ENCODE peak calls at places on chromosomes 16 and 17, in six cellular contexts. One of them, this sample, is unnamed.

GRCh38 chr17:58381124-58381838 is 29.3 kb upstream of the SUPT4H1 start:
- DNase-seq in MM.1S: no peak
- DNase-seq in CD8-positive, alpha-beta T cell: no peak
- DNase-seq in BE2C: no peak
- DNase-seq in stomach: peak; percentile 38
- DNase-seq in right lobe of liver: peak; percentile 58
- DNase-seq in this sample: no peak

GRCh38 chr17:66978514-66979061 is 14.1 kb downstream of the CACNG4 start:
- DNase-seq in MM.1S: no peak
- DNase-seq in BE2C: peak; percentile 47
- DNase-seq in right lobe of liver: no peak
- DNase-seq in stomach: no peak
- DNase-seq in CD8-positive, alpha-beta T cell: no peak
- DNase-seq in this sample: no peak

GRCh38 chr17:3381957-3382356 is 4.2 kb downstream of the OR3A2 start:
- DNase-seq in stomach: no peak
- DNase-seq in right lobe of liver: no peak
- DNase-seq in CD8-positive, alpha-beta T cell: no peak
- DNase-seq in MM.1S: no peak
- DNase-seq in BE2C: no peak
- DNase-seq in this sample: no peak

GRCh38 chr16:52171481-52171880 is 375.5 kb downstream of the TOX3 start:
- DNase-seq in MM.1S: no peak
- DNase-seq in right lobe of liver: no peak
- DNase-seq in stomach: no peak
- DNase-seq in CD8-positive, alpha-beta T cell: no peak
- DNase-seq in BE2C: no peak
- DNase-seq in this sample: no peak

GRCh38 chr17:16932156-16932555 is 39.8 kb downstream of the TNFRSF13B start:
- DNase-seq in stomach: no peak
- DNase-seq in right lobe of liver: no peak
- DNase-seq in MM.1S: no peak
- DNase-seq in CD8-positive, alpha-beta T cell: no peak
- DNase-seq in BE2C: no peak
- DNase-seq in this sample: no peak

GRCh38 chr17:77503293-77503655 is 362.5 kb downstream of the SEC14L1 start:
- DNase-seq in CD8-positive, alpha-beta T cell: no peak
- DNase-seq in BE2C: no peak
- DNase-seq in right lobe of liver: no peak
- DNase-seq in stomach: no peak
- DNase-seq in MM.1S: no peak
- DNase-seq in this sample: no peak

GRCh38 chr17:7380855-7381683 is at the start of gene TNK1:
- DNase-seq in right lobe of liver: peak; percentile 80
- DNase-seq in MM.1S: no peak
- DNase-seq in BE2C: no peak
- DNase-seq in CD8-positive, alpha-beta T cell: no peak
- DNase-seq in stomach: peak; percentile 89
- DNase-seq in this sample: no peak

GRCh38 chr17:9240659-9241370 is 219.5 kb downstream of the NTN1 start:
- DNase-seq in BE2C: no peak
- DNase-seq in right lobe of liver: peak; percentile 60
- DNase-seq in CD8-positive, alpha-beta T cell: no peak
- DNase-seq in MM.1S: no peak
- DNase-seq in stomach: peak; percentile 47
- DNase-seq in this sample: peak; percentile 59

GRCh38 chr17:17400566-17401184 is 76.1 kb upstream of the MED9 start:
- DNase-seq in right lobe of liver: no peak
- DNase-seq in stomach: no peak
- DNase-seq in MM.1S: no peak
- DNase-seq in BE2C: no peak
- DNase-seq in CD8-positive, alpha-beta T cell: no peak
- DNase-seq in this sample: no peak

GRCh38 chr17:15782809-15783208 is 50.7 kb downstream of the TBC1D26 start:
- DNase-seq in CD8-positive, alpha-beta T cell: no peak
- DNase-seq in BE2C: no peak
- DNase-seq in stomach: peak; percentile 45
- DNase-seq in MM.1S: no peak
- DNase-seq in right lobe of liver: peak; percentile 44
- DNase-seq in this sample: no peak

GRCh38 chr16:75172578-75172977 is 24.3 kb downstream of the ZFP1 start:
- DNase-seq in CD8-positive, alpha-beta T cell: no peak
- DNase-seq in BE2C: no peak
- DNase-seq in stomach: no peak
- DNase-seq in right lobe of liver: no peak
- DNase-seq in MM.1S: no peak
- DNase-seq in this sample: no peak
- H3K9me3 ChIP-seq in CD8-positive, alpha-beta T cell: peaks cover 32% of the 10 kb centered on the region
- H3K9me3 ChIP-seq in BE2C: peaks cover 7% of the 10 kb centered on the region
- H3K9me3 ChIP-seq in stomach: peaks cover 36% of the 10 kb centered on the region
- H3K9me3 ChIP-seq in right lobe of liver: peaks cover 19% of the 10 kb centered on the region
- H3K9me3 ChIP-seq in MM.1S: no peaks in the 10 kb centered on the region
- H3K9me3 ChIP-seq in this sample: peaks cover 8% of the 10 kb centered on the region

GRCh38 chr17:39703913-39704312 is 4.0 kb downstream of the ERBB2 start:
- DNase-seq in BE2C: no peak
- DNase-seq in stomach: no peak
- DNase-seq in CD8-positive, alpha-beta T cell: no peak
- DNase-seq in MM.1S: no peak
- DNase-seq in right lobe of liver: no peak
- DNase-seq in this sample: no peak

GRCh38 chr17:39706921-39707337 is 7.1 kb downstream of the ERBB2 start:
- DNase-seq in BE2C: no peak
- DNase-seq in MM.1S: peak; percentile 46
- DNase-seq in stomach: peak; percentile 50
- DNase-seq in right lobe of liver: no peak
- DNase-seq in CD8-positive, alpha-beta T cell: no peak
- DNase-seq in this sample: no peak

GRCh38 chr17:39705786-39706348 is 6.0 kb downstream of the ERBB2 start:
- DNase-seq in MM.1S: no peak
- DNase-seq in BE2C: no peak
- DNase-seq in right lobe of liver: peak; percentile 81
- DNase-seq in stomach: peak; percentile 87
- DNase-seq in CD8-positive, alpha-beta T cell: no peak
- DNase-seq in this sample: no peak

GRCh38 chr17:39704821-39705551 is 5.1 kb downstream of the ERBB2 start:
- DNase-seq in BE2C: no peak
- DNase-seq in right lobe of liver: no peak
- DNase-seq in CD8-positive, alpha-beta T cell: no peak
- DNase-seq in stomach: peak; percentile 77
- DNase-seq in MM.1S: no peak
- DNase-seq in this sample: peak; percentile 50

DNA sequence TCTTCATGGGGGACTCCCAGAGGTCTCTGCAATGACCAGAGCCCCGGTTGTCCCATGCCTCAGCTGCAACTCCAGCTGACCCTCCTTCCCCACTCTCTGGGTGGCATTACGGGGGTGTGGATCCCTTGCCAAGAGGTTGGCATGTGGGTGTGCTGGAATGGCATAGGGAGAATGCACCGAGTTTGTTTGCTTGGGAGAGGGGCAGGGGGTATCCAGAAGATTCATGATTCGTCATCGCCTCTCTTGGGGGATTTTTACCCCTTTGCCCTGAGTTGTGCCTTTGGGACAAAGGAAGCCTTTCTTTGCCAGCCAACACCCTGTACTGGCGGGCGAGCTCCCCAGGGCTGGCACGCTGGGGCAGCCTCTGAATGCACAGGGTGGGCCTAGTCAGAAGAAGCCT is 6.5 kb downstream of the ERBB2 start:
- DNase-seq in MM.1S: no peak
- DNase-seq in CD8-positive, alpha-beta T cell: no peak
- DNase-seq in BE2C: no peak
- DNase-seq in stomach: no peak
- DNase-seq in right lobe of liver: no peak
- DNase-seq in this sample: no peak
- H3K4me3 ChIP-seq in MM.1S: no peak overlapping the region
- H3K4me3 ChIP-seq in CD8-positive, alpha-beta T cell: no peak overlapping the region
- H3K4me3 ChIP-seq in BE2C: no peak overlapping the region
- H3K4me3 ChIP-seq in stomach: no peak overlapping the region
- H3K4me3 ChIP-seq in right lobe of liver: no peak overlapping the region
- H3K4me3 ChIP-seq in this sample: no peak overlapping the region

GRCh38 chr16:84043486-84044107 is 1.0 kb upstream of the SLC38A8 start:
- DNase-seq in BE2C: no peak
- DNase-seq in right lobe of liver: no peak
- DNase-seq in stomach: no peak
- DNase-seq in CD8-positive, alpha-beta T cell: no peak
- DNase-seq in MM.1S: no peak
- DNase-seq in this sample: no peak
- H3K36me3 ChIP-seq in BE2C: no peaks in the 10 kb centered on the region
- H3K36me3 ChIP-seq in right lobe of liver: no peaks in the 10 kb centered on the region
- H3K36me3 ChIP-seq in stomach: no peaks in the 10 kb centered on the region
- H3K36me3 ChIP-seq in CD8-positive, alpha-beta T cell: no peaks in the 10 kb centered on the region
- H3K36me3 ChIP-seq in MM.1S: no peaks in the 10 kb centered on the region
- H3K36me3 ChIP-seq in this sample: no peaks in the 10 kb centered on the region

GRCh38 chr17:13036776-13037175 is 18.9 kb upstream of the ELAC2 start:
- DNase-seq in MM.1S: no peak
- DNase-seq in BE2C: no peak
- DNase-seq in right lobe of liver: no peak
- DNase-seq in CD8-positive, alpha-beta T cell: no peak
- DNase-seq in stomach: no peak
- DNase-seq in this sample: no peak
- H3K9me3 ChIP-seq in MM.1S: no peaks in the 10 kb centered on the region
- H3K9me3 ChIP-seq in BE2C: no peaks in the 10 kb centered on the region
- H3K9me3 ChIP-seq in right lobe of liver: no peaks in the 10 kb centered on the region
- H3K9me3 ChIP-seq in CD8-positive, alpha-beta T cell: no peaks in the 10 kb centered on the region
- H3K9me3 ChIP-seq in stomach: peaks cover 8% of the 10 kb centered on the region
- H3K9me3 ChIP-seq in this sample: no peaks in the 10 kb centered on the region

DNA sequence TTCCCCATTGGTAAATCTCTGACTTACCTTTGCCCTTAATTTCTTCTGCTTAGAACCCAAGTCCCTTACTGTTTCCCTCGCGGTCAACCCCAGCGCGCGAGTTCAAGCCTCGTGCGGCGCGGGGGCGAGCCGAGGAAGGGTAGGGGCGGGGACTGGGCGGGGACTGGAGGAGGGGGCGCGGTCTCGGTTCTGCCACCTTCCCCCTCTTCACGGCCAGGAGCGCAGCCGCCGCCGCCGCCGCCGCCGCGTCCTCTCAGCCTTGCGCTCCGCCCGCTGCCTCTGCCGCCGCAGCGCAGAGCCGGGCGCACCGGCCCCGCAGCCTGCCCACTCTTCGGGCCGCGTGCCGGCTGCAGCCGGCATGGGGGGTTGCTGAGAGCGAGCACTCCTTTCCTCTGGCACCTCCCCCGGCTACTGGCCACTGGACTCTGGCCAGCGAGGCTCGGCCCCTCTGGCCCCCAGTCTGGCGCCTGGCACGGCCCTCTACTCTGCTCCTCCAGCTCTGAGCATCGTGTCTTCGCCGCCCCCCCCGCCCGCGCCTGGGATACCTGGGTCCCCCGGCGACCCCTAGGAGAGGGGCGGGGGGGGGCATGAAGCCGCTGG is at the start of gene RAPGEFL1:
- DNase-seq in MM.1S: peak; percentile 57
- DNase-seq in CD8-positive, alpha-beta T cell: peak; percentile 81
- DNase-seq in right lobe of liver: peak; percentile 84
- DNase-seq in stomach: peak; percentile 87
- DNase-seq in BE2C: peak; percentile 88
- DNase-seq in this sample: no peak
- H3K4me3 ChIP-seq in MM.1S: peak within 1 kb of the TSS; percentile 24
- H3K4me3 ChIP-seq in CD8-positive, alpha-beta T cell: peak within 1 kb of the TSS; percentile 53
- H3K4me3 ChIP-seq in right lobe of liver: peak within 1 kb of the TSS; percentile 49
- H3K4me3 ChIP-seq in stomach: peak within 1 kb of the TSS; percentile 60
- H3K4me3 ChIP-seq in BE2C: peak within 1 kb of the TSS; percentile 60
- H3K4me3 ChIP-seq in this sample: no peak within 1 kb of the TSS

DNA sequence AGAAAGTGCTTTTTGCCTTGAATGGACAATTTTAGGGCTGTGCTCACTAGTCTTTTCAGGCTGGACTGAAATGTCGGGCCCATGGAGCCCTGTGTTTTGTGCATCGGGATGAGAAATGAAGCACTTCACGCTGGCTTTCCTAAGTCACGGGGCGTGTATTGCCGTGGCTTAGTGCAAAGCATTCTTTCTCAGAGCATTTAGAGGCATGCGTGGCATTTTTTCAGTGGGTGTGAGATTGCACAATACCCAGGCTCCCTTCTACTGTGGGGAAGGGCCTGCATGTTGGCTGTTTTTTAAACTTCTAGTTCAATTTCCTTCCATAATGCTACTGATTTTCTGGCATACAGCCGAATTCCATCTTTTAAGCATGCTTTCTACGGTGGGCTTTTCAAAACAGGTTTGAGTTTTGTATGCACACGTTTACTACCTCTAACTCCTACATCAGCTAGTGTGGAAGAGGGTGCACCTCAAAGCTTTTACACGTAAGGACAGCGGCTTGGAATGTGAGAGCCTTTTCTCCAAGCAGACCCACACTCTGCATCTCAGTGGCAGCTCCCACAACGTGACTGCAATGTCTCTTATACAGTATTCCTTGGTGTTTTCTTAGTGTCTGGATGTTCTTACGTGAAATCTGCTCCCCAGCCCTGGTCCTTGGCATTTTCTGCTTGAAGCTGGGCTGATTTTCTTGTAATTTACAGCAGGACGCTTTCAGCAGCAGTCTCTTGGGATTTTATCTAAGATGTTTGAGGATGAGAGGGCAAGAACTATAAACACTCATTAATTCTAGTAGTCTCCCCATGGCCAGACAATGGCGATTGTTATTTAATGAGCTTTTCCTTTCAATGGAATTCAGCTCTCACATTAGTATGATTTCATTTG is 12.3 kb upstream of the POLR3E start:
- DNase-seq in stomach: no peak
- DNase-seq in BE2C: no peak
- DNase-seq in right lobe of liver: no peak
- DNase-seq in CD8-positive, alpha-beta T cell: no peak
- DNase-seq in MM.1S: no peak
- DNase-seq in this sample: no peak
- H3K36me3 ChIP-seq in stomach: peaks cover 46% of the 10 kb centered on the region
- H3K36me3 ChIP-seq in BE2C: peaks cover 41% of the 10 kb centered on the region
- H3K36me3 ChIP-seq in right lobe of liver: no peaks in the 10 kb centered on the region
- H3K36me3 ChIP-seq in CD8-positive, alpha-beta T cell: peaks cover 5% of the 10 kb centered on the region
- H3K36me3 ChIP-seq in MM.1S: no peaks in the 10 kb centered on the region
- H3K36me3 ChIP-seq in this sample: peaks cover 63% of the 10 kb centered on the region

This sample was measured in MG63.